ENCODE peak calls at places on chromosomes 1 and 21, in four cellular contexts. W, V, B and Y are unnamed samples.

GRCh38 chr21:37565530-37566223 is 199.1 kb downstream of the DYRK1A start:
- DNase-seq in W (peak; percentile 56), V (no peak), B (no peak), Y (no peak)

GRCh38 chr1:230208619-230209261 is 141.7 kb downstream of the GALNT2 start:
- DNase-seq in B (no peak), V (no peak), W (no peak), Y (no peak)

GRCh38 chr1:84373446-84374141 is 24.7 kb upstream of the DNASE2B start:
- DNase-seq in B (no peak), W (peak; percentile 55), V (no peak), Y (no peak)

GRCh38 chr1:159005161-159005560 is 4.5 kb upstream of the IFI16 start:
- DNase-seq in V (no peak), B (no peak), W (peak; percentile 47), Y (no peak)

GRCh38 chr1:154999651-155000474 is 2.7 kb upstream of the ZBTB7B start:
- DNase-seq in W (no peak), V (no peak), B (no peak), Y (no peak)

GRCh38 chr1:76759950-76760349 is 107.3 kb upstream of the ST6GALNAC5 start:
- DNase-seq in W (no peak), V (peak; percentile 7), B (peak; percentile 11), Y (peak; percentile 34)

GRCh38 chr1:9942399-9942938 is 722 bp downstream of the LZIC start:
- DNase-seq in V (peak; percentile 76), B (peak; percentile 12), W (peak; percentile 78), Y (peak; percentile 48)

GRCh38 chr1:145985502-145986439 is 10.6 kb downstream of the TXNIP start:
- DNase-seq in B (no peak), W (peak; percentile 81), V (no peak), Y (no peak)

GRCh38 chr1:223665592-223666312 is at the start of gene CAPN8:
- DNase-seq in W (peak; percentile 10), B (no peak), V (no peak), Y (no peak)

GRCh38 chr1:164137273-164137947 is 421.6 kb upstream of the PBX1 start:
- DNase-seq in B (no peak), W (no peak), V (no peak), Y (no peak)

GRCh38 chr1:65277605-65278343 is 31.6 kb upstream of the DNAJC6 start:
- DNase-seq in W (no peak), B (no peak), V (no peak), Y (no peak)

GRCh38 chr1:151989131-151989868 is 4.4 kb downstream of the S100A10 start:
- DNase-seq in W (peak; percentile 91), B (no peak), V (peak; percentile 84), Y (peak; percentile 87)

GRCh38 chr1:56817716-56818463 is 1.3 kb downstream of the FYB2 start:
- DNase-seq in V (no peak), W (peak; percentile 41), B (no peak), Y (no peak)

GRCh38 chr1:182570611-182570970 is 18.5 kb downstream of the RNASEL start:
- DNase-seq in V (no peak), W (no peak), B (no peak), Y (no peak)

GRCh38 chr1:85463666-85464496 is 1.1 kb downstream of the DDAH1 start:
- DNase-seq in V (peak; percentile 37), W (peak; percentile 49), B (peak; percentile 42), Y (no peak)

GRCh38 chr1:209513226-209513625 is 70.3 kb upstream of the CAMK1G start:
- DNase-seq in V (peak; percentile 38), W (peak; percentile 42), B (no peak), Y (peak; percentile 51)

GRCh38 chr1:116755681-116756080 is 1.5 kb downstream of the CD2 start:
- DNase-seq in W (no peak), V (no peak), B (no peak), Y (no peak)

GRCh38 chr1:231045318-231045717 is 5.3 kb upstream of the FAM89A start:
- DNase-seq in B (no peak), W (no peak), V (no peak), Y (no peak)

GRCh38 chr1:46394108-46394871 is at the start of gene FAAH:
- DNase-seq in B (no peak), W (no peak), V (no peak), Y (no peak)

GRCh38 chr21:20570824-20571232 is 427.4 kb upstream of the NCAM2 start:
- DNase-seq in V (no peak), W (no peak), B (no peak), Y (no peak)

GRCh38 chr1:145960468-145961108 is 2.8 kb upstream of the LIX1L start:
- DNase-seq in B (no peak), W (peak; percentile 49), V (peak; percentile 64), Y (no peak)

GRCh38 chr1:11334821-11335220 is 61.8 kb downstream of the UBIAD1 start:
- DNase-seq in B (no peak), V (no peak), W (no peak), Y (no peak)

GRCh38 chr1:6378096-6378746 is 15.3 kb downstream of the ACOT7 start:
- DNase-seq in B (no peak), V (no peak), W (no peak), Y (no peak)

GRCh38 chr1:182215797-182216196 is 154.3 kb upstream of the ZNF648 start:
- DNase-seq in V (no peak), B (no peak), W (no peak), Y (no peak)

GRCh38 chr1:116168277-116169032 is 57.3 kb downstream of the MAB21L3 start:
- DNase-seq in V (peak; percentile 63), B (no peak), W (peak; percentile 57), Y (no peak)

GRCh38 chr1:54230507-54231339 is 30.8 kb downstream of the MRPL37 start:
- DNase-seq in W (no peak), B (no peak), V (no peak), Y (peak; percentile 13)

GRCh38 chr1:76640092-76640491 is 227.2 kb upstream of the ST6GALNAC5 start:
- DNase-seq in W (no peak), V (no peak), B (no peak), Y (no peak)

GRCh38 chr1:181989521-181989920 is 72.0 kb downstream of the ZNF648 start:
- DNase-seq in V (no peak), W (no peak), B (no peak), Y (no peak)

GRCh38 chr1:196557797-196558196 is 50.4 kb downstream of the KCNT2 start:
- DNase-seq in W (peak; percentile 35), V (no peak), B (no peak), Y (no peak)

GRCh38 chr1:151294748-151295462 is 12.8 kb downstream of the ZNF687 start:
- DNase-seq in V (no peak), W (no peak), B (no peak), Y (no peak)